ENCODE peak calls at places on chromosome 4, in four cellular contexts. One of them, this sample, is unnamed. For H3K27me3, the result is how much of the 10 kb centered on the place peaks cover.

GRCh38 chr4:186676531-186677158 is 47.0 kb downstream of the FAT1 start:
- DNase-seq in right lobe of liver: no peak
- DNase-seq in pancreas: no peak
- DNase-seq in heart left ventricle: no peak
- DNase-seq in this sample: no peak

GRCh38 chr4:168811793-168812651 is 198.0 kb downstream of the CBR4 start:
- DNase-seq in pancreas: no peak
- DNase-seq in right lobe of liver: no peak
- DNase-seq in heart left ventricle: no peak
- DNase-seq in this sample: no peak

GRCh38 chr4:48031802-48032525 is 15.4 kb downstream of the NIPAL1 start:
- DNase-seq in heart left ventricle: peak
- DNase-seq in right lobe of liver: no peak
- DNase-seq in pancreas: no peak
- DNase-seq in this sample: no peak

GRCh38 chr4:118361192-118361591 is 8.4 kb upstream of the PRSS12 start:
- DNase-seq in heart left ventricle: no peak
- DNase-seq in right lobe of liver: no peak
- DNase-seq in pancreas: no peak
- DNase-seq in this sample: no peak

GRCh38 chr4:190016369-190017289 is 10.4 kb downstream of the FRG2 start:
- DNase-seq in pancreas: peak
- DNase-seq in heart left ventricle: no peak
- DNase-seq in right lobe of liver: no peak
- DNase-seq in this sample: no peak

GRCh38 chr4:26765515-26765914 is 95.1 kb upstream of the STIM2 start:
- DNase-seq in pancreas: no peak
- DNase-seq in heart left ventricle: no peak
- DNase-seq in right lobe of liver: no peak
- DNase-seq in this sample: no peak

GRCh38 chr4:53579826-53580225 is 11.5 kb downstream of the LNX1 start:
- DNase-seq in heart left ventricle: no peak
- DNase-seq in pancreas: no peak
- DNase-seq in right lobe of liver: no peak
- DNase-seq in this sample: no peak

GRCh38 chr4:188986271-188986689 is 847.0 kb downstream of the TRIML1 start:
- DNase-seq in pancreas: no peak
- DNase-seq in heart left ventricle: no peak
- DNase-seq in right lobe of liver: no peak
- DNase-seq in this sample: no peak

GRCh38 chr4:187017156-187017555 is 293.5 kb upstream of the FAT1 start:
- DNase-seq in heart left ventricle: no peak
- DNase-seq in pancreas: no peak
- DNase-seq in right lobe of liver: no peak
- DNase-seq in this sample: no peak

GRCh38 chr4:153494562-153494961 is 28.4 kb downstream of the TMEM131L start:
- DNase-seq in pancreas: no peak
- DNase-seq in right lobe of liver: no peak
- DNase-seq in heart left ventricle: no peak
- DNase-seq in this sample: no peak

GRCh38 chr4:174198396-174199179 is 84.9 kb downstream of the FBXO8 start:
- DNase-seq in right lobe of liver: no peak
- DNase-seq in pancreas: no peak
- DNase-seq in heart left ventricle: no peak
- DNase-seq in this sample: peak

DNA sequence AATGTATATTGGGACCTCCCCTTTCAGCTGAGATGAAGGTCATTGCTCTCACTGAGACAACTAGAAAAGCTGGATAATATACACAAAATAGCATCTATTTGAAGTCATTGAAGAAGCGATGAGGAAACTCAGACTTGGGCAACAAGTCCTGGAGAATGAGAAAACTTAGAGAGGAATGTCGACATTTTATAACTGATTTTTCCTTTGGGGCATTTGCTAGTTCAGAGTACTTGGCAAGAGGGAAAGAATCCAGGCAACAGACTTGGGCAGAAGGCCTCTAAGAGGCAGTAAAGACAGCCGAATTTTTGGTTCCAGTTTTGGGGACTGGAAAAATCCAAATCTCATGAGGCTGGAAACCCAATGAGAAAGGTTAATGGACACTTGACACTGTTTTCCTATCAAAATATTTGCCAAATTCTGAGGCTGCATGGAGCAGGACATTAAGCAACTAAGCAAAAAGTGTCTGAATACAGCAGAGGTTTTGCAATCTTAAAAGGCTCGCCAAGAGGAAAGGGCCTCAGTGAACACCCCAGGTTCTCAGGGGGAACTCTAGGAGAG is 21.0 kb upstream of the ANXA5 start:
- DNase-seq in heart left ventricle: no peak
- DNase-seq in right lobe of liver: no peak
- DNase-seq in pancreas: no peak
- DNase-seq in this sample: no peak
- H3K4me3 ChIP-seq in heart left ventricle: no peak
- H3K4me3 ChIP-seq in right lobe of liver: no peak
- H3K4me3 ChIP-seq in pancreas: no peak
- H3K4me3 ChIP-seq in this sample: no peak

GRCh38 chr4:80049813-80050534 is 23.1 kb downstream of the ANTXR2 start:
- DNase-seq in right lobe of liver: no peak
- DNase-seq in pancreas: no peak
- DNase-seq in heart left ventricle: no peak
- DNase-seq in this sample: no peak
- H3K27me3 ChIP-seq in right lobe of liver: under half
- H3K27me3 ChIP-seq in pancreas: under half
- H3K27me3 ChIP-seq in heart left ventricle: under half
- H3K27me3 ChIP-seq in this sample: under half

GRCh38 chr4:138405439-138405838 is 163.3 kb upstream of the SLC7A11 start:
- DNase-seq in heart left ventricle: no peak
- DNase-seq in right lobe of liver: no peak
- DNase-seq in pancreas: no peak
- DNase-seq in this sample: no peak
- H3K4me3 ChIP-seq in heart left ventricle: no peak
- H3K4me3 ChIP-seq in right lobe of liver: no peak
- H3K4me3 ChIP-seq in pancreas: no peak
- H3K4me3 ChIP-seq in this sample: no peak

GRCh38 chr4:13545394-13545808 is 1.1 kb upstream of the NKX3-2 start:
- DNase-seq in right lobe of liver: no peak
- DNase-seq in heart left ventricle: no peak
- DNase-seq in pancreas: no peak
- DNase-seq in this sample: no peak

GRCh38 chr4:13546855-13547562 is 2.7 kb upstream of the NKX3-2 start:
- DNase-seq in pancreas: no peak
- DNase-seq in heart left ventricle: peak
- DNase-seq in right lobe of liver: no peak
- DNase-seq in this sample: no peak

GRCh38 chr4:13547563-13548041 is 3.3 kb upstream of the NKX3-2 start:
- DNase-seq in heart left ventricle: no peak
- DNase-seq in right lobe of liver: no peak
- DNase-seq in pancreas: no peak
- DNase-seq in this sample: no peak

GRCh38 chr4:13544556-13545393 is 467 bp upstream of the NKX3-2 start:
- DNase-seq in heart left ventricle: peak
- DNase-seq in pancreas: peak
- DNase-seq in right lobe of liver: peak
- DNase-seq in this sample: peak

GRCh38 chr4:13546374-13546854 is 2.1 kb upstream of the NKX3-2 start:
- DNase-seq in heart left ventricle: no peak
- DNase-seq in pancreas: no peak
- DNase-seq in right lobe of liver: no peak
- DNase-seq in this sample: no peak
- H3K27me3 ChIP-seq in heart left ventricle: half or more
- H3K27me3 ChIP-seq in pancreas: under half
- H3K27me3 ChIP-seq in right lobe of liver: half or more
- H3K27me3 ChIP-seq in this sample: half or more

DNA sequence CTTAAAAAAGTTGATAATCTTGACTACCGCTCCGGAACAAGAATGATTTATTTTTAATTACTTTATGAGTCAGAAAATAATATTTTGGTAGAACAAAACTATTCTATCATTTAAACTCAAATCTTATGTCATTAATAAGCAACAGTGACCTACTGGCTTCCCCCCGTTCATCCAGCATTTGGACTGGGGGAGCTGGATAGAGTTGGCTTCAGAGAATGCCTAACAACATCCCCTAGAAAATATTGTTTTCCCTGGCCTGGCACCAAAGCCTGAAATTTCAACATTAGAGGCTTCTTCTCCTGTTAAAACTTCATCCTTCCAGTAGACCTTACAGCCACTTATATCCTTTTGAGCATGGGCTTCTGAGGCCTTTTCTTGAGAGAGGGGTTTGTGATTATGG is 55.7 kb upstream of the PDLIM3 start:
- DNase-seq in heart left ventricle: no peak
- DNase-seq in right lobe of liver: no peak
- DNase-seq in pancreas: no peak
- DNase-seq in this sample: no peak
- H3K4me3 ChIP-seq in heart left ventricle: no peak
- H3K4me3 ChIP-seq in right lobe of liver: no peak
- H3K4me3 ChIP-seq in pancreas: no peak
- H3K4me3 ChIP-seq in this sample: no peak

GRCh38 chr4:41815478-41815877 is 67.0 kb upstream of the PHOX2B start:
- DNase-seq in heart left ventricle: no peak
- DNase-seq in pancreas: no peak
- DNase-seq in right lobe of liver: no peak
- DNase-seq in this sample: no peak
- H3K27me3 ChIP-seq in heart left ventricle: under half
- H3K27me3 ChIP-seq in pancreas: under half
- H3K27me3 ChIP-seq in right lobe of liver: under half
- H3K27me3 ChIP-seq in this sample: under half

GRCh38 chr4:100431416-100431815 is 86.4 kb downstream of the EMCN start:
- DNase-seq in heart left ventricle: no peak
- DNase-seq in right lobe of liver: no peak
- DNase-seq in pancreas: no peak
- DNase-seq in this sample: no peak

GRCh38 chr4:100428051-100428450 is 89.8 kb downstream of the EMCN start:
- DNase-seq in heart left ventricle: no peak
- DNase-seq in right lobe of liver: no peak
- DNase-seq in pancreas: no peak
- DNase-seq in this sample: no peak

GRCh38 chr4:100429616-100430015 is 88.2 kb downstream of the EMCN start:
- DNase-seq in heart left ventricle: no peak
- DNase-seq in right lobe of liver: no peak
- DNase-seq in pancreas: no peak
- DNase-seq in this sample: no peak

DNA sequence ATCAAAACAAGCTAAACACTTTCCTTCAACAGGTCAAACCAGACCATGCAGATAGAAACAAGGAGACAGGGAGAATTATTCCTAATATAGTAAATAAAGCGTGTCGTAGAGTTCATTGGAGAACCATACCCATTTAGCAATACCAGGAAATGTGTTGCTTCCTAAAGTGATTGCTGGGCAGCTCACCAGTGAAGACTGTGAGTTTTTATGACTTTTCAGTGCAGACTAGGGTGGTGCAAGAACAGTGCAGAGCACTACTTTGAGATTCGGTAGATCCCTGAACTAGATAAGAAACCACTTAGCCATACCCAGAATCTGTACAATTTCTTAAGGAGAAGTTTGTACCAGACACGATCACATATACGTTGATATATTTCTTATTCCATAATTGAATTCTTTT is 87.4 kb downstream of the EMCN start:
- DNase-seq in right lobe of liver: no peak
- DNase-seq in heart left ventricle: no peak
- DNase-seq in pancreas: no peak
- DNase-seq in this sample: no peak
- H3K4me3 ChIP-seq in right lobe of liver: no peak
- H3K4me3 ChIP-seq in heart left ventricle: no peak
- H3K4me3 ChIP-seq in pancreas: no peak
- H3K4me3 ChIP-seq in this sample: no peak